ENCODE peak calls at places on chromosomes 12 and 14, in six cellular contexts. Y is NB4, C is endodermal cell, J is dorsolateral prefrontal cortex, Q is cardiac fibroblast, O is esophagus squamous epithelium. W is an unnamed sample.

GRCh38 chr12:4584896-4585295 is 22.9 kb downstream of the DYRK4 start:
- DNase-seq in Y (no peak), C (peak), J (no peak), Q (no peak), O (no peak), W (no peak)

GRCh38 chr12:27024291-27024690 is 1.9 kb downstream of the MED21 start:
- DNase-seq in Y (no peak), C (no peak), J (no peak), Q (peak), O (no peak), W (no peak)

GRCh38 chr12:7832059-7832696 is 40.5 kb downstream of the SLC2A14 start:
- DNase-seq in Y (peak), C (peak), J (no peak), Q (peak), O (no peak), W (no peak)

GRCh38 chr12:72074956-72075355 is 136.3 kb downstream of the TPH2 start:
- DNase-seq in Y (no peak), C (no peak), J (no peak), Q (no peak), O (no peak), W (no peak)

GRCh38 chr12:83173250-83173649 is 486.5 kb downstream of the TMTC2 start:
- DNase-seq in Y (no peak), C (no peak), J (no peak), Q (no peak), O (no peak), W (no peak)

GRCh38 chr12:44921736-44922135 is 45.6 kb upstream of the NELL2 start:
- DNase-seq in Y (no peak), C (no peak), J (no peak), Q (no peak), O (no peak), W (no peak)

GRCh38 chr12:122790393-122791075 is 16.2 kb downstream of the CCDC62 start:
- DNase-seq in Y (no peak), C (peak), J (no peak), Q (peak), O (no peak), W (no peak)

GRCh38 chr12:104699489-104700194 is 242.9 kb downstream of the CHST11 start:
- DNase-seq in Y (no peak), C (no peak), J (no peak), Q (peak), O (no peak), W (no peak)

GRCh38 chr12:116502989-116503496 is 56.1 kb upstream of the MAP1LC3B2 start:
- DNase-seq in Y (no peak), C (no peak), J (no peak), Q (no peak), O (no peak), W (no peak)

GRCh38 chr14:55834390-55834789 is 254.4 kb downstream of the KTN1 start:
- DNase-seq in Y (no peak), C (no peak), J (no peak), Q (no peak), O (no peak), W (no peak)

GRCh38 chr12:109868182-109869051 is 11.9 kb downstream of the GLTP start:
- DNase-seq in Y (peak), C (no peak), J (no peak), Q (no peak), O (no peak), W (no peak)

GRCh38 chr14:52907949-52908348 is 42.9 kb downstream of the FERMT2 start:
- DNase-seq in Y (no peak), C (no peak), J (no peak), Q (no peak), O (no peak), W (no peak)

GRCh38 chr14:24673534-24674203 is 39.7 kb upstream of the GZMB start:
- DNase-seq in Y (peak), C (peak), J (no peak), Q (no peak), O (no peak), W (no peak)

GRCh38 chr14:61696753-61697318 is 1.5 kb downstream of the HIF1A start:
- DNase-seq in Y (peak), C (no peak), J (no peak), Q (peak), O (no peak), W (no peak)

GRCh38 chr12:130613131-130613530 is 103.0 kb downstream of the RIMBP2 start:
- DNase-seq in Y (no peak), C (peak), J (no peak), Q (no peak), O (no peak), W (no peak)

GRCh38 chr14:39268393-39268792 is 34.7 kb downstream of the MIA2 start:
- DNase-seq in Y (peak), C (no peak), J (no peak), Q (peak), O (no peak), W (no peak)

GRCh38 chr12:105272152-105272551 is 36.2 kb upstream of the APPL2 start:
- DNase-seq in Y (no peak), C (no peak), J (no peak), Q (no peak), O (no peak), W (no peak)

GRCh38 chr12:84507914-84508313 is 404.7 kb downstream of the SLC6A15 start:
- DNase-seq in Y (no peak), C (no peak), J (no peak), Q (peak), O (no peak), W (no peak)

GRCh38 chr12:109496306-109496705 is 18.9 kb downstream of the UBE3B start:
- DNase-seq in Y (no peak), C (no peak), J (no peak), Q (no peak), O (no peak), W (no peak)

GRCh38 chr14:48973136-48973535 is 613.0 kb downstream of the RPS29 start:
- DNase-seq in Y (no peak), C (no peak), J (no peak), Q (peak), O (no peak), W (no peak)

GRCh38 chr14:95770777-95771176 is 56.9 kb upstream of the TCL1A start:
- DNase-seq in Y (peak), C (no peak), J (no peak), Q (no peak), O (no peak), W (no peak)

GRCh38 chr14:68659021-68659931 is 133.6 kb downstream of the ZFP36L1 start:
- DNase-seq in Y (no peak), C (no peak), J (no peak), Q (peak), O (no peak), W (no peak)

GRCh38 chr12:92573104-92573503 is 129.7 kb upstream of the PLEKHG7 start:
- DNase-seq in Y (no peak), C (no peak), J (no peak), Q (no peak), O (no peak), W (no peak)

GRCh38 chr12:116958402-116959197 is 47.9 kb downstream of the FBXW8 start:
- DNase-seq in Y (no peak), C (peak), J (no peak), Q (no peak), O (no peak), W (no peak)

GRCh38 chr12:41076114-41076513 is 112.0 kb upstream of the PDZRN4 start:
- DNase-seq in Y (no peak), C (no peak), J (no peak), Q (no peak), O (no peak), W (no peak)

GRCh38 chr12:87982208-87982607 is 47.0 kb downstream of the C12orf50 start:
- DNase-seq in Y (no peak), C (no peak), J (no peak), Q (no peak), O (no peak), W (no peak)

GRCh38 chr14:74585406-74586335 is 26.4 kb downstream of the LTBP2 start:
- DNase-seq in Y (no peak), C (no peak), J (no peak), Q (no peak), O (no peak), W (no peak)

GRCh38 chr14:50740858-50741257 is 72.8 kb upstream of the SAV1 start:
- DNase-seq in Y (no peak), C (no peak), J (no peak), Q (peak), O (no peak), W (no peak)

GRCh38 chr14:60738843-60739508 is 4.4 kb downstream of the MNAT1 start:
- DNase-seq in Y (no peak), C (no peak), J (no peak), Q (peak), O (no peak), W (no peak)

GRCh38 chr12:29782821-29783772 is 645 bp downstream of the TMTC1 start:
- DNase-seq in Y (no peak), C (peak), J (peak), Q (peak), O (no peak), W (no peak)

GRCh38 chr12:16583991-16584745 is 21.8 kb downstream of the LMO3 start:
- DNase-seq in Y (no peak), C (no peak), J (no peak), Q (peak), O (no peak), W (no peak)

GRCh38 chr12:93183940-93184663 is 193.6 kb upstream of the NUDT4 start:
- DNase-seq in Y (peak), C (no peak), J (no peak), Q (peak), O (no peak), W (no peak)

GRCh38 chr14:80213602-80214001 is 2.3 kb upstream of the DIO2 start:
- DNase-seq in Y (peak), C (peak), J (no peak), Q (peak), O (no peak), W (peak)

GRCh38 chr12:5063149-5063548 is 19.5 kb downstream of the KCNA5 start:
- DNase-seq in Y (no peak), C (no peak), J (no peak), Q (no peak), O (no peak), W (no peak)

GRCh38 chr12:107955966-107956643 is 173.0 kb upstream of the WSCD2 start:
- DNase-seq in Y (peak), C (peak), J (no peak), Q (no peak), O (no peak), W (no peak)

GRCh38 chr12:76520348-76520747 is 39.2 kb downstream of the OSBPL8 start:
- DNase-seq in Y (no peak), C (no peak), J (no peak), Q (no peak), O (no peak), W (no peak)

GRCh38 chr14:91153360-91153759 is 39.5 kb downstream of the DGLUCY start:
- DNase-seq in Y (no peak), C (no peak), J (no peak), Q (no peak), O (no peak), W (no peak)

GRCh38 chr12:124347335-124347734 is 52.4 kb downstream of the RFLNA start:
- DNase-seq in Y (no peak), C (no peak), J (no peak), Q (no peak), O (no peak), W (no peak)

GRCh38 chr12:124348659-124349380 is 53.9 kb downstream of the RFLNA start:
- DNase-seq in Y (no peak), C (no peak), J (no peak), Q (no peak), O (no peak), W (no peak)

GRCh38 chr12:124345795-124346194 is 50.9 kb downstream of the RFLNA start:
- DNase-seq in Y (peak), C (no peak), J (no peak), Q (no peak), O (no peak), W (no peak)

GRCh38 chr12:124346425-124347168 is 51.7 kb downstream of the RFLNA start:
- DNase-seq in Y (no peak), C (no peak), J (no peak), Q (no peak), O (no peak), W (no peak)

GRCh38 chr12:124347805-124348658 is 53.1 kb downstream of the RFLNA start:
- DNase-seq in Y (no peak), C (peak), J (no peak), Q (no peak), O (no peak), W (no peak)
- TF ChIP-seq CTCF in Y (peak), C (peak), J (peak), Q (peak), O (peak), W (peak)

GRCh38 chr12:52895726-52896189 is 9.1 kb downstream of the KRT8 start:
- DNase-seq in Y (no peak), C (peak), J (no peak), Q (no peak), O (no peak), W (no peak)

GRCh38 chr12:52890417-52890816 is 14.5 kb downstream of the KRT8 start:
- DNase-seq in Y (no peak), C (peak), J (no peak), Q (no peak), O (no peak), W (no peak)

GRCh38 chr12:52892974-52893373 is 11.9 kb downstream of the KRT8 start:
- DNase-seq in Y (no peak), C (no peak), J (no peak), Q (no peak), O (no peak), W (no peak)

GRCh38 chr12:52892193-52892852 is 12.6 kb downstream of the KRT8 start:
- DNase-seq in Y (no peak), C (no peak), J (no peak), Q (no peak), O (no peak), W (no peak)

GRCh38 chr12:52891044-52891443 is 13.8 kb downstream of the KRT8 start:
- DNase-seq in Y (no peak), C (no peak), J (no peak), Q (no peak), O (no peak), W (no peak)
- H3K4me3 ChIP-seq in Y (no peak), C (no peak), J (no peak), Q (no peak), O (no peak), W (no peak)

GRCh38 chr12:57173089-57173488 is 25.7 kb upstream of the LRP1-AS start:
- DNase-seq in Y (peak), C (peak), J (no peak), Q (no peak), O (no peak), W (no peak)
- TF ChIP-seq CTCF in Y (peak), C (peak), J (peak), Q (peak), O (no peak), W (peak)

DNA sequence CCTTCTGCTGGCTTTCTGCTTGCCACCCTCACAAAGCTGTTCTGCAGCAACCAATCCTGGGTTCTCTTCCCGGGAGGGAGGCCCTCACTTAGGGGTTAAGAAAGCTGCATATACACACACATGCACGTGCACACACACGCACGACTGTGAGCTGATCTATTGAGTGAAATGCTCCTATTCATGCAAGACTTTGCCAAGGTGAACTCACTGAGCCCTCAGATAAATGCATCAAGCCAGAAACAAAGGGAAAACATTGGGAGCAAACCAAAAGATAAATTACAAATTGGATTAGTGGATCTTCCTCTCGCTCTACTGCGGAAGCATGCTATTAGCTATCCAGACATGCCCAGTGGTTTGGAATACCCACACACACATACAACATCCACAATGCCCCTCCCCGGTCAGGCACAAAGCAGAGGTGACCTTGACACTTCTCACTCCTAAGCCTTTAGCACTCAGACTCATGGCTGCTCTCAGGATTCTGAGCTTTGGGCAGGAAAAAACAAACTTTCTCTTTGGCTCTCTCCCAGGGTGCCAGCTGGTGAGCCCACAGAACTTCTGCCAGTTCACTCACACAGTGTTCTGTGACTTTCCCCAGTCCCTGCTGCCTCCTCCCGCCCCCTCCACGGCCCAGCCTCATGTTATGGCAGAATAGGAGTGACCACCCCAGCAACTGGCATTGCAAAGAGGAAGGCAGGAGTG is 320.0 kb downstream of the DPF3 start:
- DNase-seq in Y (no peak), C (no peak), J (no peak), Q (no peak), O (no peak), W (no peak)
- H3K4me3 ChIP-seq in Y (no peak), C (no peak), J (no peak), Q (no peak), O (no peak), W (no peak)

GRCh38 chr12:120066341-120066740 is 50.2 kb downstream of the RAB35 start:
- DNase-seq in Y (no peak), C (no peak), J (no peak), Q (no peak), O (no peak), W (no peak)

GRCh38 chr12:120067901-120068300 is 48.7 kb downstream of the RAB35 start:
- DNase-seq in Y (no peak), C (no peak), J (no peak), Q (no peak), O (no peak), W (no peak)

GRCh38 chr12:120071493-120072020 is 45.0 kb downstream of the RAB35 start:
- DNase-seq in Y (no peak), C (peak), J (no peak), Q (no peak), O (no peak), W (no peak)

GRCh38 chr12:120067084-120067869 is 49.3 kb downstream of the RAB35 start:
- DNase-seq in Y (no peak), C (no peak), J (no peak), Q (no peak), O (no peak), W (no peak)

DNA sequence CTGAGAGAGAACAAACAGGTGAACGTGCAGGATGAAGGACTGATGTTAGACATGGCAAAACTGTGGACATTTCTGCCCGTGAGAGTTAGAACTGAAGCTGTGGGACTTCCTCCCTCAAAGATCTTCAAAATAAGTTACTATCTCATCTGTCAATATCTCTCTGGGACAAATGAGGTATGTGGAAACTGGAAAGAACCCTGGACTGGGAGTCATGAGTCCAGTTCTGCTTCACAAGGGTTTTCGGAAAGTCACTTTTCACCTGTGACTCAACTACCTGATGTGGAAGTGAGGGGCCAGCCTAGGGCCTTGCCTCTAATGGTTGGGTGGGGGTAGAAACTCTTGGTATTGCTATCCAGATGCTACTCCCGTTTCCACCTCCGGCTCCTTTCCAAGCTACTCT is 47.3 kb downstream of the RAB35 start:
- DNase-seq in Y (no peak), C (no peak), J (no peak), Q (no peak), O (no peak), W (no peak)
- TF ChIP-seq CTCF in Y (no peak), C (no peak), J (no peak), Q (no peak), O (no peak), W (no peak)

GRCh38 chr14:94390372-94391086 is 2.1 kb upstream of the SERPINA1 start:
- DNase-seq in Y (peak), C (peak), J (no peak), Q (peak), O (no peak), W (no peak)
- H3K4me3 ChIP-seq in Y (no peak), C (no peak), J (peak), Q (no peak), O (peak), W (peak)

GRCh38 chr14:65255583-65256443 is 153.5 kb upstream of the MAX start:
- DNase-seq in Y (no peak), C (peak), J (no peak), Q (no peak), O (no peak), W (no peak)
- TF ChIP-seq CTCF in Y (no peak), C (peak), J (no peak), Q (no peak), O (no peak), W (no peak)

W was measured in epithelial cell of proximal tubule.